ENCODE peak calls at places on chromosome 7, in five cellular contexts. One of them, this sample, is unnamed.

GRCh38 chr7:101373812-101374612 is 11.3 kb downstream of the COL26A1 start:
- DNase-seq in ovary: no peak
- DNase-seq in upper lobe of left lung: no peak
- DNase-seq in transverse colon: no peak
- DNase-seq in OCI-LY7: no peak
- DNase-seq in this sample: no peak

GRCh38 chr7:80087051-80087767 is 47.4 kb upstream of the GNAI1 start:
- DNase-seq in ovary: no peak
- DNase-seq in OCI-LY7: no peak
- DNase-seq in upper lobe of left lung: no peak
- DNase-seq in transverse colon: no peak
- DNase-seq in this sample: no peak

GRCh38 chr7:76146374-76146773 is 55.3 kb upstream of the SRRM3 start:
- DNase-seq in ovary: peak; percentile 44
- DNase-seq in OCI-LY7: no peak
- DNase-seq in transverse colon: no peak
- DNase-seq in upper lobe of left lung: no peak
- DNase-seq in this sample: no peak

GRCh38 chr7:152330827-152331226 is 105.0 kb downstream of the KMT2C start:
- DNase-seq in upper lobe of left lung: no peak
- DNase-seq in transverse colon: no peak
- DNase-seq in ovary: no peak
- DNase-seq in OCI-LY7: no peak
- DNase-seq in this sample: no peak

GRCh38 chr7:99752354-99752753 is 17.4 kb upstream of the CYP3A7 start:
- DNase-seq in transverse colon: peak; percentile 78
- DNase-seq in ovary: no peak
- DNase-seq in OCI-LY7: no peak
- DNase-seq in upper lobe of left lung: no peak
- DNase-seq in this sample: no peak

GRCh38 chr7:90797596-90797995 is 201.5 kb downstream of the CDK14 start:
- DNase-seq in transverse colon: no peak
- DNase-seq in OCI-LY7: no peak
- DNase-seq in ovary: no peak
- DNase-seq in upper lobe of left lung: no peak
- DNase-seq in this sample: no peak

GRCh38 chr7:116952640-116953371 is 495 bp upstream of the ST7 start:
- DNase-seq in OCI-LY7: peak; percentile 70
- DNase-seq in ovary: no peak
- DNase-seq in transverse colon: peak; percentile 13
- DNase-seq in upper lobe of left lung: no peak
- DNase-seq in this sample: peak; percentile 64

GRCh38 chr7:106285801-106286492 is 1.2 kb upstream of the NAMPT start:
- DNase-seq in ovary: no peak
- DNase-seq in transverse colon: no peak
- DNase-seq in upper lobe of left lung: no peak
- DNase-seq in OCI-LY7: peak; percentile 15
- DNase-seq in this sample: no peak

GRCh38 chr7:153401795-153402720 is 642.5 kb downstream of the ACTR3B start:
- DNase-seq in ovary: no peak
- DNase-seq in upper lobe of left lung: no peak
- DNase-seq in transverse colon: no peak
- DNase-seq in OCI-LY7: no peak
- DNase-seq in this sample: no peak

GRCh38 chr7:134767567-134768168 is 11.8 kb upstream of the CALD1 start:
- DNase-seq in upper lobe of left lung: no peak
- DNase-seq in OCI-LY7: peak; percentile 85
- DNase-seq in ovary: no peak
- DNase-seq in transverse colon: no peak
- DNase-seq in this sample: no peak

GRCh38 chr7:19715499-19715898 is 6.7 kb upstream of the POLR1F start:
- DNase-seq in upper lobe of left lung: no peak
- DNase-seq in OCI-LY7: no peak
- DNase-seq in ovary: no peak
- DNase-seq in transverse colon: no peak
- DNase-seq in this sample: no peak

GRCh38 chr7:129561677-129562424 is 49.7 kb upstream of the NRF1 start:
- DNase-seq in upper lobe of left lung: no peak
- DNase-seq in OCI-LY7: no peak
- DNase-seq in transverse colon: no peak
- DNase-seq in ovary: no peak
- DNase-seq in this sample: no peak

GRCh38 chr7:142626420-142627035 is 122.7 kb upstream of the PRSS1 start:
- DNase-seq in OCI-LY7: peak; percentile 66
- DNase-seq in ovary: no peak
- DNase-seq in upper lobe of left lung: no peak
- DNase-seq in transverse colon: peak; percentile 56
- DNase-seq in this sample: peak; percentile 61

GRCh38 chr7:84232653-84233052 is 38.1 kb upstream of the SEMA3A start:
- DNase-seq in ovary: no peak
- DNase-seq in upper lobe of left lung: no peak
- DNase-seq in OCI-LY7: no peak
- DNase-seq in transverse colon: no peak
- DNase-seq in this sample: no peak

GRCh38 chr7:20556091-20556490 is 59.4 kb upstream of the ABCB5 start:
- DNase-seq in ovary: no peak
- DNase-seq in OCI-LY7: no peak
- DNase-seq in transverse colon: no peak
- DNase-seq in upper lobe of left lung: no peak
- DNase-seq in this sample: no peak

GRCh38 chr7:143884978-143885559 is 16.9 kb downstream of the TCAF1 start:
- DNase-seq in ovary: peak; percentile 72
- DNase-seq in transverse colon: no peak
- DNase-seq in OCI-LY7: no peak
- DNase-seq in upper lobe of left lung: peak; percentile 88
- DNase-seq in this sample: no peak

GRCh38 chr7:100132126-100132525 is 5.4 kb downstream of the MBLAC1 start:
- DNase-seq in OCI-LY7: no peak
- DNase-seq in ovary: no peak
- DNase-seq in upper lobe of left lung: no peak
- DNase-seq in transverse colon: no peak
- DNase-seq in this sample: no peak

GRCh38 chr7:133478591-133479135 is 225.8 kb downstream of the EXOC4 start:
- DNase-seq in upper lobe of left lung: no peak
- DNase-seq in ovary: no peak
- DNase-seq in OCI-LY7: no peak
- DNase-seq in transverse colon: no peak
- DNase-seq in this sample: no peak

GRCh38 chr7:136134503-136134902 is 157.3 kb upstream of the MTPN start:
- DNase-seq in ovary: no peak
- DNase-seq in upper lobe of left lung: no peak
- DNase-seq in transverse colon: no peak
- DNase-seq in OCI-LY7: no peak
- DNase-seq in this sample: no peak

GRCh38 chr7:112449353-112449752 is 907 bp upstream of the IFRD1 start:
- DNase-seq in upper lobe of left lung: no peak
- DNase-seq in OCI-LY7: peak; percentile 4
- DNase-seq in transverse colon: peak; percentile 55
- DNase-seq in ovary: no peak
- DNase-seq in this sample: peak; percentile 45

GRCh38 chr7:98203261-98203963 is 7.8 kb upstream of the BHLHA15 start:
- DNase-seq in transverse colon: no peak
- DNase-seq in ovary: no peak
- DNase-seq in OCI-LY7: peak; percentile 36
- DNase-seq in upper lobe of left lung: no peak
- DNase-seq in this sample: peak; percentile 53

GRCh38 chr7:48090095-48090805 is 1.2 kb downstream of the UPP1 start:
- DNase-seq in upper lobe of left lung: peak; percentile 86
- DNase-seq in ovary: no peak
- DNase-seq in OCI-LY7: no peak
- DNase-seq in transverse colon: peak; percentile 47
- DNase-seq in this sample: peak; percentile 49

GRCh38 chr7:126973066-126973465 is 279.7 kb downstream of the GRM8 start:
- DNase-seq in OCI-LY7: no peak
- DNase-seq in ovary: no peak
- DNase-seq in transverse colon: no peak
- DNase-seq in upper lobe of left lung: no peak
- DNase-seq in this sample: no peak
- TF ChIP-seq CTCF in OCI-LY7: no peak
- TF ChIP-seq CTCF in ovary: no peak
- TF ChIP-seq CTCF in transverse colon: no peak
- TF ChIP-seq CTCF in upper lobe of left lung: no peak
- TF ChIP-seq CTCF in this sample: no peak

GRCh38 chr7:150524018-150524417 is 9.3 kb downstream of the GIMAP7 start:
- DNase-seq in transverse colon: no peak
- DNase-seq in upper lobe of left lung: no peak
- DNase-seq in OCI-LY7: no peak
- DNase-seq in ovary: no peak
- DNase-seq in this sample: no peak

GRCh38 chr7:150519310-150519709 is 4.6 kb downstream of the GIMAP7 start:
- DNase-seq in transverse colon: no peak
- DNase-seq in ovary: no peak
- DNase-seq in upper lobe of left lung: no peak
- DNase-seq in OCI-LY7: no peak
- DNase-seq in this sample: no peak

GRCh38 chr7:150516956-150517355 is 2.3 kb downstream of the GIMAP7 start:
- DNase-seq in transverse colon: no peak
- DNase-seq in upper lobe of left lung: no peak
- DNase-seq in ovary: no peak
- DNase-seq in OCI-LY7: no peak
- DNase-seq in this sample: no peak

GRCh38 chr7:150515752-150516151 is 1.1 kb downstream of the GIMAP7 start:
- DNase-seq in transverse colon: no peak
- DNase-seq in ovary: no peak
- DNase-seq in upper lobe of left lung: no peak
- DNase-seq in OCI-LY7: no peak
- DNase-seq in this sample: no peak

GRCh38 chr7:150520145-150520544 is 5.5 kb downstream of the GIMAP7 start:
- DNase-seq in transverse colon: no peak
- DNase-seq in OCI-LY7: no peak
- DNase-seq in upper lobe of left lung: no peak
- DNase-seq in ovary: no peak
- DNase-seq in this sample: no peak
- H3K27ac ChIP-seq in transverse colon: peak overlapping the region; percentile 64
- H3K27ac ChIP-seq in OCI-LY7: no peak overlapping the region
- H3K27ac ChIP-seq in upper lobe of left lung: peak overlapping the region; percentile 87
- H3K27ac ChIP-seq in ovary: no peak overlapping the region
- H3K27ac ChIP-seq in this sample: no peak overlapping the region

GRCh38 chr7:30276203-30276900 is 8.0 kb upstream of the ZNRF2 start:
- DNase-seq in transverse colon: peak; percentile 57
- DNase-seq in OCI-LY7: peak; percentile 92
- DNase-seq in ovary: peak; percentile 23
- DNase-seq in upper lobe of left lung: no peak
- DNase-seq in this sample: no peak

GRCh38 chr7:30278386-30278785 is 6.0 kb upstream of the ZNRF2 start:
- DNase-seq in transverse colon: no peak
- DNase-seq in OCI-LY7: no peak
- DNase-seq in ovary: no peak
- DNase-seq in upper lobe of left lung: no peak
- DNase-seq in this sample: no peak

GRCh38 chr7:30280631-30281030 is 3.8 kb upstream of the ZNRF2 start:
- DNase-seq in ovary: no peak
- DNase-seq in transverse colon: no peak
- DNase-seq in OCI-LY7: no peak
- DNase-seq in upper lobe of left lung: no peak
- DNase-seq in this sample: no peak

GRCh38 chr7:30281263-30281662 is 3.1 kb upstream of the ZNRF2 start:
- DNase-seq in OCI-LY7: no peak
- DNase-seq in upper lobe of left lung: no peak
- DNase-seq in transverse colon: no peak
- DNase-seq in ovary: no peak
- DNase-seq in this sample: no peak

DNA sequence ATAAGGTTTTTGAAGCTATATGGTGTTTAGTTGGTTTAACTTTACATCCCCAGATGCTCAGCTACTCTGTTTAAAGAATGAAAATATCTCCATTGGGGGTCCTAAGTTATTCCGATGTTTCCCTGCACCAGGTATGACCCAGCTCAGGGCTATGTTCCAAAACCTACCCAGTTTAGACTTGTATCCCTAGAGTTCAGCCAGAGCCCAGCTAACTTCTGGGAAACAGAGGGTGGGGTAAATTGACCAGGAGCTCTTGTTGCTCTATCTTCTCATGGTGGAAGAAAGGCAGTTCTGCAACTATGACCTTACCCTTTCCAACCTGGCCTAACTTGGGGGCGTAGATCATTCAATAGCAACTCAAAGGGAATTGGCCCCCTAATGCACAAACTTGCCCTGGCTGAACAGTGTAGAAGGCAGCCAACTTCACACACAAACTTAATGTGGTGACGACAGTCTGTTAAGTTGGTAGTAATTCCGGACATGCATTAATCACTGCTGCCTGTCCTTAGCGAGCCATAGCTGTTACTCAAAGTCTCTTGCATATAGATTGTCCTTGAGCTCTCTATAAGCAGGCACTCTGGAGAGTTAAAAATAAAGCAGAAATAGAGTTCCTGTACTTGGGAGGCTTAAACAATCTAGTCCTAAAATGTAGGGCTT is 5.4 kb upstream of the ZNRF2 start:
- DNase-seq in ovary: no peak
- DNase-seq in upper lobe of left lung: no peak
- DNase-seq in transverse colon: no peak
- DNase-seq in OCI-LY7: peak; percentile 54
- DNase-seq in this sample: no peak
- H3K4me1 ChIP-seq in ovary: no peaks in the 10 kb centered on the region
- H3K4me1 ChIP-seq in upper lobe of left lung: peaks cover 9% of the 10 kb centered on the region
- H3K4me1 ChIP-seq in transverse colon: peaks cover 5% of the 10 kb centered on the region
- H3K4me1 ChIP-seq in OCI-LY7: peaks cover 92% of the 10 kb centered on the region
- H3K4me1 ChIP-seq in this sample: no peaks in the 10 kb centered on the region

GRCh38 chr7:6475433-6476186 is 27.9 kb upstream of the DAGLB start:
- DNase-seq in OCI-LY7: no peak
- DNase-seq in ovary: no peak
- DNase-seq in transverse colon: no peak
- DNase-seq in upper lobe of left lung: no peak
- DNase-seq in this sample: no peak
- TF ChIP-seq CTCF in OCI-LY7: no peak
- TF ChIP-seq CTCF in ovary: no peak
- TF ChIP-seq CTCF in transverse colon: no peak
- TF ChIP-seq CTCF in upper lobe of left lung: no peak
- TF ChIP-seq CTCF in this sample: no peak

DNA sequence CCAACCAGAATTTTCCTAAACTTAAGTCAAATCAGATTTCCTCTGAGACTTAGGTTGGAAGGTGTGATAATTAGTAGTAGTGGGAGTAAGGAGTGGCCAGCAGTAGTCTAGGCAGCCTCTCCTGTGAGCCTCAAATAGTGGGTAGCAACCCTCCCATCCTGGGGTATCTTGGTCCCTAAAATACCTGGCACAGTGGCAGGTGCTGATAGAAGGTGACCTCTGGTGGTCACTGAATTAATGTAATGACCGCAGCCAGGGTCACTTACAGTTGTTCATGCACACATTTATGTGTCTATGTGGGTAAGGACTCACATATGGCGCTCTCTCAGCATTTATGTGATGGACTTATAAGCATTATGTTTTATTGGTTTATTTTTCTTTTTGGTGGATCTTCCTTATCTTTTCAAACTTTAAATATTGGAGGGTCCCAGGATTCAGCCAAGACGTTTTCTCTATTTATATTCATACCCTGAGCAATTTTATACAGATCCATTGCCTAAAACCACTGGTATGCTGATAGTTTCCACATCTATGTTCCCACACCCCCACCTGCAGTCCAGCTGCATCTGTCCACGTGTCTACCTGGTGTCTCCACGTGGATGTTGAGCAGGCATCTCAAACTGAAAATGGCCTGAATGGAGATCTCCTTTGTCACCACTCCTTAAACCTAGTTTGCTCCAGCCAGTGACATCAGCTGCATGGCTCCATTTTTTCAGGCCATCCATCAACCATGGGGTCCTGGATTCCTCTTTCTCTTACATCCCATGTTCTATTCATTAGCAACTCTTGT is 18.3 kb downstream of the BMPER start:
- DNase-seq in ovary: no peak
- DNase-seq in upper lobe of left lung: no peak
- DNase-seq in transverse colon: no peak
- DNase-seq in OCI-LY7: no peak
- DNase-seq in this sample: no peak
- H3K27ac ChIP-seq in ovary: no peak overlapping the region
- H3K27ac ChIP-seq in upper lobe of left lung: no peak overlapping the region
- H3K27ac ChIP-seq in transverse colon: peak overlapping the region; percentile 21
- H3K27ac ChIP-seq in OCI-LY7: no peak overlapping the region
- H3K27ac ChIP-seq in this sample: no peak overlapping the region